ENCODE peak calls at places on chromosomes 13 and 19, in ten cellular contexts. G is NCI-H187 treated with DMSO at 0.1 percent for 48 hours, A is A549, T is ascending aorta, U is endothelial cell, W is left kidney, S is neuronal stem cell, R is natural killer cell, Z is fibroblast of mammary gland, M is breast epithelium. C is an unnamed sample.

GRCh38 chr19:49689133-49690072 is at the start of gene ADM5:
- DNase-seq in G (no peak), A (no peak), T (no peak), U (no peak), W (peak), S (no peak), R (no peak), Z (no peak), M (peak), C (peak)

GRCh38 chr19:31100945-31101344 is 248.3 kb downstream of the TSHZ3 start:
- DNase-seq in G (no peak), A (no peak), T (no peak), U (no peak), W (peak), S (no peak), R (no peak), Z (no peak), M (no peak), C (no peak)

GRCh38 chr13:20131057-20131832 is 29.6 kb downstream of the GJA3 start:
- DNase-seq in G (no peak), A (no peak), T (no peak), U (no peak), W (peak), S (no peak), R (no peak), Z (no peak), M (no peak), C (no peak)

GRCh38 chr19:39805120-39805519 is 26.5 kb downstream of the LEUTX start:
- DNase-seq in G (no peak), A (no peak), T (no peak), U (no peak), W (no peak), S (no peak), R (no peak), Z (peak), M (no peak), C (no peak)

GRCh38 chr19:28705008-28705407 is 507.9 kb downstream of the UQCRFS1 start:
- DNase-seq in G (no peak), A (peak), T (no peak), U (no peak), W (peak), S (no peak), R (no peak), Z (peak), M (no peak), C (no peak)

GRCh38 chr19:49295208-49295880 is 29.6 kb downstream of the SLC6A16 start:
- DNase-seq in G (no peak), A (no peak), T (no peak), U (no peak), W (no peak), S (no peak), R (no peak), Z (no peak), M (no peak), C (no peak)

GRCh38 chr19:48400018-48400742 is 6.7 kb downstream of the GRIN2D start:
- DNase-seq in G (peak), A (peak), T (peak), U (peak), W (peak), S (no peak), R (peak), Z (peak), M (no peak), C (no peak)

GRCh38 chr19:5354403-5354802 is 13.8 kb upstream of the PTPRS start:
- DNase-seq in G (no peak), A (peak), T (no peak), U (peak), W (no peak), S (no peak), R (no peak), Z (peak), M (no peak), C (peak)

GRCh38 chr13:52862358-52863206 is 14.1 kb upstream of the PCDH8 start:
- DNase-seq in G (no peak), A (peak), T (no peak), U (peak), W (peak), S (no peak), R (no peak), Z (no peak), M (no peak), C (no peak)

GRCh38 chr13:110566201-110566600 is 4.7 kb upstream of the RAB20 start:
- DNase-seq in G (no peak), A (no peak), T (no peak), U (no peak), W (peak), S (no peak), R (no peak), Z (no peak), M (no peak), C (no peak)

GRCh38 chr19:40689339-40690049 is 957 bp downstream of the NUMBL start:
- DNase-seq in G (no peak), A (no peak), T (no peak), U (no peak), W (peak), S (no peak), R (no peak), Z (peak), M (no peak), C (no peak)

GRCh38 chr19:38667552-38668205 is 20.2 kb downstream of the ACTN4 start:
- DNase-seq in G (no peak), A (no peak), T (no peak), U (no peak), W (peak), S (no peak), R (no peak), Z (peak), M (no peak), C (peak)

GRCh38 chr13:69704311-69704710 is 403.3 kb upstream of the ATXN8OS start:
- DNase-seq in G (no peak), A (no peak), T (no peak), U (no peak), W (no peak), S (no peak), R (no peak), Z (no peak), M (no peak), C (no peak)

GRCh38 chr19:13132471-13133166 is 14.6 kb downstream of the NACC1 start:
- DNase-seq in G (no peak), A (no peak), T (no peak), U (no peak), W (no peak), S (no peak), R (peak), Z (peak), M (no peak), C (no peak)

GRCh38 chr19:37551123-37551993 is 43.2 kb downstream of the ZNF571 start:
- DNase-seq in G (no peak), A (no peak), T (no peak), U (peak), W (peak), S (no peak), R (peak), Z (peak), M (no peak), C (peak)

GRCh38 chr13:44374348-44374712 is 706 bp downstream of the SERP2 start:
- DNase-seq in G (no peak), A (no peak), T (no peak), U (no peak), W (no peak), S (peak), R (no peak), Z (peak), M (no peak), C (no peak)

GRCh38 chr13:31000889-31001288 is 68.4 kb downstream of the TEX26 start:
- DNase-seq in G (no peak), A (no peak), T (no peak), U (no peak), W (no peak), S (no peak), R (no peak), Z (no peak), M (no peak), C (no peak)

GRCh38 chr19:18464646-18465045 is 26.7 kb upstream of the ISYNA1 start:
- DNase-seq in G (no peak), A (peak), T (peak), U (no peak), W (peak), S (no peak), R (no peak), Z (peak), M (peak), C (no peak)

GRCh38 chr13:39100996-39101751 is 62.9 kb downstream of the NHLRC3 start:
- DNase-seq in G (no peak), A (no peak), T (no peak), U (no peak), W (no peak), S (no peak), R (no peak), Z (no peak), M (no peak), C (no peak)

C was measured in germinal center.